ENCODE peak calls at places on chromosome 11, in five cellular contexts. One of them, this sample, is unnamed.

GRCh38 chr11:133361689-133361994 is 170.7 kb downstream of the OPCML start:
- DNase-seq in fibroblast of the aortic adventitia: no peak
- DNase-seq in IMR-90: no peak
- DNase-seq in endothelial cell: no peak
- DNase-seq in psoas muscle: no peak
- DNase-seq in this sample: no peak

GRCh38 chr11:110711448-110711775 is 825 bp downstream of the ARHGAP20 start:
- DNase-seq in psoas muscle: no peak
- DNase-seq in IMR-90: no peak
- DNase-seq in endothelial cell: no peak
- DNase-seq in fibroblast of the aortic adventitia: no peak
- DNase-seq in this sample: no peak

GRCh38 chr11:42631223-42631843 is 680.5 kb upstream of the API5 start:
- DNase-seq in endothelial cell: no peak
- DNase-seq in IMR-90: no peak
- DNase-seq in psoas muscle: no peak
- DNase-seq in fibroblast of the aortic adventitia: no peak
- DNase-seq in this sample: peak; percentile 11

GRCh38 chr11:8045839-8046238 is 35.2 kb upstream of the TUB start:
- DNase-seq in endothelial cell: no peak
- DNase-seq in fibroblast of the aortic adventitia: no peak
- DNase-seq in psoas muscle: no peak
- DNase-seq in IMR-90: no peak
- DNase-seq in this sample: no peak

GRCh38 chr11:2944953-2945756 is 15.9 kb upstream of the PHLDA2 start:
- DNase-seq in fibroblast of the aortic adventitia: peak; percentile 91
- DNase-seq in endothelial cell: peak; percentile 68
- DNase-seq in psoas muscle: peak; percentile 90
- DNase-seq in IMR-90: peak; percentile 90
- DNase-seq in this sample: peak; percentile 50

GRCh38 chr11:113446112-113446511 is 29.1 kb downstream of the DRD2 start:
- DNase-seq in fibroblast of the aortic adventitia: no peak
- DNase-seq in endothelial cell: no peak
- DNase-seq in IMR-90: no peak
- DNase-seq in psoas muscle: no peak
- DNase-seq in this sample: no peak

GRCh38 chr11:10305262-10305963 is 540 bp downstream of the ADM start:
- DNase-seq in endothelial cell: peak; percentile 48
- DNase-seq in IMR-90: peak; percentile 9
- DNase-seq in fibroblast of the aortic adventitia: no peak
- DNase-seq in psoas muscle: peak; percentile 68
- DNase-seq in this sample: peak; percentile 35

GRCh38 chr11:35073691-35074382 is 65.1 kb upstream of the CD44 start:
- DNase-seq in fibroblast of the aortic adventitia: no peak
- DNase-seq in psoas muscle: no peak
- DNase-seq in endothelial cell: no peak
- DNase-seq in IMR-90: peak; percentile 49
- DNase-seq in this sample: no peak

GRCh38 chr11:121648306-121648705 is 195.5 kb upstream of the SORL1-AS1 start:
- DNase-seq in psoas muscle: no peak
- DNase-seq in endothelial cell: no peak
- DNase-seq in IMR-90: no peak
- DNase-seq in fibroblast of the aortic adventitia: no peak
- DNase-seq in this sample: no peak

GRCh38 chr11:17762309-17762974 is 27.9 kb downstream of the KCNC1 start:
- DNase-seq in psoas muscle: no peak
- DNase-seq in fibroblast of the aortic adventitia: no peak
- DNase-seq in endothelial cell: no peak
- DNase-seq in IMR-90: no peak
- DNase-seq in this sample: no peak

GRCh38 chr11:112590778-112591177 is 330.1 kb upstream of the PLET1 start:
- DNase-seq in IMR-90: no peak
- DNase-seq in endothelial cell: no peak
- DNase-seq in psoas muscle: no peak
- DNase-seq in fibroblast of the aortic adventitia: peak; percentile 52
- DNase-seq in this sample: no peak

GRCh38 chr11:45470151-45471001 is 184.2 kb upstream of the SYT13 start:
- DNase-seq in IMR-90: no peak
- DNase-seq in endothelial cell: no peak
- DNase-seq in fibroblast of the aortic adventitia: peak; percentile 66
- DNase-seq in psoas muscle: peak; percentile 54
- DNase-seq in this sample: no peak

GRCh38 chr11:119720311-119720710 is 8.7 kb downstream of the NECTIN1 start:
- DNase-seq in psoas muscle: no peak
- DNase-seq in endothelial cell: no peak
- DNase-seq in IMR-90: no peak
- DNase-seq in fibroblast of the aortic adventitia: peak; percentile 29
- DNase-seq in this sample: no peak

GRCh38 chr11:115580927-115581680 is 76.9 kb upstream of the CADM1 start:
- DNase-seq in IMR-90: no peak
- DNase-seq in endothelial cell: no peak
- DNase-seq in fibroblast of the aortic adventitia: no peak
- DNase-seq in psoas muscle: no peak
- DNase-seq in this sample: peak; percentile 14

GRCh38 chr11:22516136-22516535 is 109.5 kb downstream of the FANCF start:
- DNase-seq in IMR-90: no peak
- DNase-seq in fibroblast of the aortic adventitia: no peak
- DNase-seq in psoas muscle: no peak
- DNase-seq in endothelial cell: no peak
- DNase-seq in this sample: no peak

GRCh38 chr11:114168691-114169090 is 109.2 kb downstream of the ZBTB16 start:
- DNase-seq in endothelial cell: no peak
- DNase-seq in psoas muscle: peak; percentile 56
- DNase-seq in fibroblast of the aortic adventitia: no peak
- DNase-seq in IMR-90: no peak
- DNase-seq in this sample: no peak

GRCh38 chr11:126113515-126113957 is 50.9 kb upstream of the CDON start:
- DNase-seq in fibroblast of the aortic adventitia: peak; percentile 99
- DNase-seq in psoas muscle: peak; percentile 92
- DNase-seq in endothelial cell: no peak
- DNase-seq in IMR-90: peak; percentile 96
- DNase-seq in this sample: no peak

GRCh38 chr11:115623021-115623451 is 118.8 kb upstream of the CADM1 start:
- DNase-seq in IMR-90: peak; percentile 100
- DNase-seq in fibroblast of the aortic adventitia: peak; percentile 32
- DNase-seq in endothelial cell: no peak
- DNase-seq in psoas muscle: peak; percentile 91
- DNase-seq in this sample: no peak

GRCh38 chr11:128616158-128616557 is 28.8 kb upstream of the ETS1 start:
- DNase-seq in IMR-90: no peak
- DNase-seq in psoas muscle: no peak
- DNase-seq in fibroblast of the aortic adventitia: no peak
- DNase-seq in endothelial cell: peak; percentile 44
- DNase-seq in this sample: no peak

GRCh38 chr11:19892387-19892786 is 179.8 kb downstream of the NAV2 start:
- DNase-seq in fibroblast of the aortic adventitia: no peak
- DNase-seq in IMR-90: no peak
- DNase-seq in psoas muscle: no peak
- DNase-seq in endothelial cell: no peak
- DNase-seq in this sample: no peak

GRCh38 chr11:23288001-23288783 is 427.9 kb upstream of the CCDC179 start:
- DNase-seq in IMR-90: peak; percentile 94
- DNase-seq in endothelial cell: no peak
- DNase-seq in fibroblast of the aortic adventitia: peak; percentile 58
- DNase-seq in psoas muscle: no peak
- DNase-seq in this sample: no peak

GRCh38 chr11:119885067-119885466 is 156.1 kb upstream of the NECTIN1 start:
- DNase-seq in endothelial cell: no peak
- DNase-seq in fibroblast of the aortic adventitia: no peak
- DNase-seq in psoas muscle: no peak
- DNase-seq in IMR-90: no peak
- DNase-seq in this sample: no peak

GRCh38 chr11:20156280-20156875 is 3.9 kb downstream of the DBX1 start:
- DNase-seq in endothelial cell: no peak
- DNase-seq in psoas muscle: no peak
- DNase-seq in fibroblast of the aortic adventitia: no peak
- DNase-seq in IMR-90: no peak
- DNase-seq in this sample: no peak

GRCh38 chr11:124798991-124799383 is 1.2 kb downstream of the MSANTD2 start:
- DNase-seq in fibroblast of the aortic adventitia: peak; percentile 81
- DNase-seq in psoas muscle: no peak
- DNase-seq in IMR-90: peak; percentile 77
- DNase-seq in endothelial cell: peak; percentile 24
- DNase-seq in this sample: no peak

GRCh38 chr11:66136752-66137123 is 66.7 kb downstream of the PACS1 start:
- DNase-seq in IMR-90: peak; percentile 87
- DNase-seq in endothelial cell: no peak
- DNase-seq in fibroblast of the aortic adventitia: peak; percentile 44
- DNase-seq in psoas muscle: no peak
- DNase-seq in this sample: no peak

GRCh38 chr11:116657842-116658825 is 114.7 kb downstream of the BUD13 start:
- DNase-seq in endothelial cell: no peak
- DNase-seq in IMR-90: no peak
- DNase-seq in psoas muscle: no peak
- DNase-seq in fibroblast of the aortic adventitia: peak; percentile 5
- DNase-seq in this sample: no peak

GRCh38 chr11:128956401-128957203 is 13.9 kb upstream of the TP53AIP1 start:
- DNase-seq in endothelial cell: peak; percentile 57
- DNase-seq in IMR-90: peak; percentile 78
- DNase-seq in fibroblast of the aortic adventitia: peak; percentile 83
- DNase-seq in psoas muscle: no peak
- DNase-seq in this sample: peak; percentile 37

GRCh38 chr11:114207096-114207495 is 89.1 kb upstream of the NNMT start:
- DNase-seq in endothelial cell: no peak
- DNase-seq in IMR-90: no peak
- DNase-seq in fibroblast of the aortic adventitia: no peak
- DNase-seq in psoas muscle: no peak
- DNase-seq in this sample: no peak

GRCh38 chr11:28581286-28582242 is 473.4 kb downstream of the METTL15 start:
- DNase-seq in psoas muscle: no peak
- DNase-seq in fibroblast of the aortic adventitia: peak; percentile 26
- DNase-seq in IMR-90: peak; percentile 78
- DNase-seq in endothelial cell: no peak
- DNase-seq in this sample: no peak

GRCh38 chr11:43518407-43519165 is 159.9 kb downstream of the TTC17 start:
- DNase-seq in IMR-90: peak; percentile 34
- DNase-seq in endothelial cell: no peak
- DNase-seq in fibroblast of the aortic adventitia: peak; percentile 15
- DNase-seq in psoas muscle: no peak
- DNase-seq in this sample: no peak

GRCh38 chr11:64239662-64240466 is 1.0 kb upstream of the FKBP2 start:
- DNase-seq in endothelial cell: no peak
- DNase-seq in IMR-90: no peak
- DNase-seq in psoas muscle: peak; percentile 61
- DNase-seq in fibroblast of the aortic adventitia: no peak
- DNase-seq in this sample: no peak

GRCh38 chr11:3165152-3165705 is at the start of gene OSBPL5:
- DNase-seq in psoas muscle: peak; percentile 83
- DNase-seq in IMR-90: peak; percentile 59
- DNase-seq in endothelial cell: peak; percentile 60
- DNase-seq in fibroblast of the aortic adventitia: peak; percentile 51
- DNase-seq in this sample: peak; percentile 59

GRCh38 chr11:128810784-128811514 is 56.1 kb downstream of the KCNJ1 start:
- DNase-seq in fibroblast of the aortic adventitia: no peak
- DNase-seq in IMR-90: no peak
- DNase-seq in endothelial cell: no peak
- DNase-seq in psoas muscle: no peak
- DNase-seq in this sample: no peak

GRCh38 chr11:8917157-8917820 is 6.3 kb downstream of the AKIP1 start:
- DNase-seq in IMR-90: peak; percentile 93
- DNase-seq in endothelial cell: no peak
- DNase-seq in fibroblast of the aortic adventitia: peak; percentile 92
- DNase-seq in psoas muscle: no peak
- DNase-seq in this sample: no peak

GRCh38 chr11:59777104-59777503 is 21.9 kb downstream of the STX3 start:
- DNase-seq in IMR-90: no peak
- DNase-seq in psoas muscle: no peak
- DNase-seq in endothelial cell: no peak
- DNase-seq in fibroblast of the aortic adventitia: no peak
- DNase-seq in this sample: no peak

GRCh38 chr11:72348250-72348649 is 86.1 kb downstream of the CLPB start:
- DNase-seq in endothelial cell: no peak
- DNase-seq in psoas muscle: no peak
- DNase-seq in IMR-90: no peak
- DNase-seq in fibroblast of the aortic adventitia: no peak
- DNase-seq in this sample: no peak
- TF ChIP-seq CTCF in endothelial cell: no peak
- TF ChIP-seq CTCF in psoas muscle: no peak
- TF ChIP-seq CTCF in IMR-90: no peak
- TF ChIP-seq CTCF in fibroblast of the aortic adventitia: no peak
- TF ChIP-seq CTCF in this sample: no peak

DNA sequence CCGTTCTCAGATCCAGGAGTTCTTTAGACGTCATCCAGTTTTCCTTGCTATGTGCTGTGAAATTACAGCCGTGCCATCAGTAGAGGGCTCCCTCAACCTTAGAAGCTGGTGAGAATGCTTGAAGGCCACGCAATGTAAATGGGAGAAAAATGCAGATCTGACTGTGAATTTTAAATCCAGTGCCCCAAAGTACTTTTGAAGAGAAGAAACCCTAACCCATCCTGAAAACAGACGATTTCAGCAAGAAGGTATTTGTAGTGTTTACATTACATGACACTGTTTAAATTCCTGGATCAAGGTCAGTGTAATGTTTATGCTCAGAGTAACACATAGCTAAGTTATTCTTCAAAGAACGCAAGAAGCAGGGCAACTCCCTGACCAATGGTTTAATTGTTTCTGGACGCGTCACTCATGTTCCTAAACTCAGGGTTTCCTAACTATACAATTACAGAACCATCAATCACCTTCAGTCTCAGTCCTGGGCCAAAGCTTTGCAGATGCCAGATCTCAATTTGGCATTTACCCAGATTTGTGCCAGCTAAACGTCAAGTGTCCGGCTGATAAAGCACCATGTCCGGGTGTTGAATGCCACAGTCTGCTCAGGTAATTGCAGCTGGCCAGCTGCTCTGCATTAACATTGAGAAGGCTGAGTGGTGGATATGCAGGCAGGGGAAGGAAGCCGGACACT is 38.2 kb downstream of the ADAMTS8 start:
- DNase-seq in psoas muscle: no peak
- DNase-seq in fibroblast of the aortic adventitia: peak; percentile 87
- DNase-seq in IMR-90: peak; percentile 99
- DNase-seq in endothelial cell: no peak
- DNase-seq in this sample: no peak
- TF ChIP-seq CTCF in psoas muscle: peak; percentile 27
- TF ChIP-seq CTCF in fibroblast of the aortic adventitia: peak; percentile 67
- TF ChIP-seq CTCF in IMR-90: peak; percentile 89
- TF ChIP-seq CTCF in endothelial cell: no peak
- TF ChIP-seq CTCF in this sample: no peak

GRCh38 chr11:77474509-77475070 is 696 bp upstream of the PAK1 start:
- DNase-seq in psoas muscle: no peak
- DNase-seq in fibroblast of the aortic adventitia: no peak
- DNase-seq in IMR-90: no peak
- DNase-seq in endothelial cell: no peak
- DNase-seq in this sample: no peak
- TF ChIP-seq CTCF in psoas muscle: no peak
- TF ChIP-seq CTCF in fibroblast of the aortic adventitia: no peak
- TF ChIP-seq CTCF in IMR-90: no peak
- TF ChIP-seq CTCF in endothelial cell: no peak
- TF ChIP-seq CTCF in this sample: no peak

DNA sequence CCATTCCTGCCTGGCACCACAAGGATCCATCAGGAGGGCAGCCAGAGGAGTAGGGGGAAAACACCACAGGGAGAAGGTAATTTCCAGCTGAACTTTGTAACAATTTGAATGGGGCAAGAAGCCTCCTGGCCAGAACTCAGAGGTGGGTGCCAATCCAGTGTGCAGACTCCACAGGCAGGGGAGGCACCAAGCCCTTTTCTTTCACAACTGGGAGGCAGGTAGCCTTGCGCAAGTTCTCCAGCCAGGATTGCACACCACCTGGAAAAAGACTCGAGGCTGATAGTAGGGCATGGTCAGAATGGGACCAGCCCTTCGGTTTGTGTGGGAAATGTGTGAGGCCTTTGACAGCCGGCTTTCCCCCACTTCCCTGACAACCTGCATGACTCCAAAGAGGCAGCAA is 161.9 kb upstream of the ARHGAP42 start:
- DNase-seq in endothelial cell: no peak
- DNase-seq in IMR-90: no peak
- DNase-seq in fibroblast of the aortic adventitia: no peak
- DNase-seq in psoas muscle: no peak
- DNase-seq in this sample: no peak
- TF ChIP-seq CTCF in endothelial cell: no peak
- TF ChIP-seq CTCF in IMR-90: no peak
- TF ChIP-seq CTCF in fibroblast of the aortic adventitia: no peak
- TF ChIP-seq CTCF in psoas muscle: no peak
- TF ChIP-seq CTCF in this sample: no peak